ENCODE peak calls at places on chromosomes 13 and 19, in eight cellular contexts. D is right lobe of liver, W is A549, A is HCT116, R is body of pancreas, H is heart left ventricle, B is upper lobe of left lung, S is K562. N is an unnamed sample.

GRCh38 chr13:76791290-76791664 is 94.9 kb downstream of the KCTD12 start:
- ATAC-seq in D (no peak), W (no peak), A (no peak), R (no peak), H (peak; percentile 41), B (no peak), S (no peak), N (no peak)

GRCh38 chr19:927044-927706 is 1.3 kb downstream of the ARID3A start:
- ATAC-seq in D (peak; percentile 52), W (no peak), A (no peak), R (no peak), H (no peak), B (peak; percentile 54), S (peak; percentile 5), N (peak; percentile 41)

GRCh38 chr13:24146961-24147569 is 13.5 kb upstream of the SPATA13 start:
- ATAC-seq in D (peak; percentile 56), W (no peak), A (no peak), R (no peak), H (no peak), B (no peak), S (no peak), N (no peak)

GRCh38 chr13:80235559-80236296 is 105.2 kb downstream of the SPRY2 start:
- ATAC-seq in D (peak; percentile 75), W (no peak), A (no peak), R (peak; percentile 66), H (peak; percentile 26), B (peak; percentile 52), S (no peak), N (no peak)

GRCh38 chr13:111046590-111047141 is 68.4 kb upstream of the ARHGEF7 start:
- ATAC-seq in D (peak; percentile 61), W (no peak), A (no peak), R (no peak), H (peak; percentile 79), B (no peak), S (peak; percentile 74), N (peak; percentile 26)

GRCh38 chr19:18770663-18771327 is 20.3 kb downstream of the COMP start:
- ATAC-seq in D (no peak), W (no peak), A (no peak), R (no peak), H (no peak), B (no peak), S (no peak), N (no peak)

GRCh38 chr19:19539738-19540703 is 2.0 kb downstream of the CILP2 start:
- ATAC-seq in D (peak; percentile 34), W (peak; percentile 35), A (peak; percentile 67), R (peak; percentile 22), H (peak; percentile 52), B (no peak), S (peak; percentile 88), N (peak; percentile 28)

GRCh38 chr19:33883869-33884519 is 87.3 kb downstream of the KCTD15 start:
- ATAC-seq in D (peak; percentile 74), W (peak; percentile 51), A (no peak), R (peak; percentile 91), H (peak; percentile 74), B (peak; percentile 49), S (no peak), N (peak; percentile 39)

GRCh38 chr13:27789495-27790303 is 2.6 kb upstream of the GSX1 start:
- ATAC-seq in D (no peak), W (no peak), A (no peak), R (no peak), H (no peak), B (no peak), S (no peak), N (no peak)

GRCh38 chr13:71760226-71760591 is 106.8 kb downstream of the DACH1 start:
- ATAC-seq in D (no peak), W (no peak), A (no peak), R (no peak), H (no peak), B (no peak), S (no peak), N (no peak)

GRCh38 chr19:19040417-19040816 is 7.0 kb downstream of the ARMC6 start:
- ATAC-seq in D (peak; percentile 78), W (peak; percentile 76), A (no peak), R (peak; percentile 91), H (peak; percentile 46), B (peak; percentile 47), S (no peak), N (peak; percentile 87)

GRCh38 chr13:76638160-76638559 is 248.0 kb downstream of the KCTD12 start:
- ATAC-seq in D (no peak), W (no peak), A (no peak), R (no peak), H (no peak), B (no peak), S (no peak), N (peak; percentile 34)

GRCh38 chr13:29583073-29583785 is 12.3 kb downstream of the SLC7A1 start:
- ATAC-seq in D (no peak), W (peak; percentile 53), A (peak; percentile 85), R (no peak), H (no peak), B (no peak), S (peak; percentile 64), N (no peak)

GRCh38 chr13:25249001-25249543 is 38.2 kb downstream of the MTMR6 start:
- ATAC-seq in D (peak; percentile 65), W (peak; percentile 58), A (peak; percentile 59), R (no peak), H (no peak), B (no peak), S (peak; percentile 48), N (no peak)

GRCh38 chr19:46785054-46785979 is 3.1 kb downstream of the SLC1A5 start:
- ATAC-seq in D (no peak), W (no peak), A (no peak), R (no peak), H (no peak), B (no peak), S (no peak), N (no peak)

GRCh38 chr19:7533281-7533819 is 2.2 kb upstream of the PNPLA6 start:
- ATAC-seq in D (no peak), W (peak; percentile 44), A (no peak), R (no peak), H (peak; percentile 47), B (no peak), S (no peak), N (peak; percentile 21)

GRCh38 chr19:17718988-17719711 is at the start of gene MAP1S:
- ATAC-seq in D (peak; percentile 59), W (peak; percentile 90), A (peak; percentile 84), R (peak; percentile 63), H (peak; percentile 71), B (no peak), S (peak; percentile 91), N (no peak)
- TF ChIP-seq POLR2A in D (peak; percentile 59), W (peak; percentile 68), A (peak; percentile 68), R (peak; percentile 67), H (no peak), B (peak; percentile 89), S (peak; percentile 83), N (peak; percentile 62)

GRCh38 chr13:45331981-45332830 is 8.8 kb downstream of the TPT1 start:
- ATAC-seq in D (peak; percentile 5), W (peak; percentile 53), A (peak; percentile 74), R (peak; percentile 16), H (peak; percentile 47), B (no peak), S (peak; percentile 11), N (peak; percentile 63)
- TF ChIP-seq POLR2A in D (no peak), W (no peak), A (no peak), R (no peak), H (no peak), B (no peak), S (peak; percentile 45), N (no peak)

DNA sequence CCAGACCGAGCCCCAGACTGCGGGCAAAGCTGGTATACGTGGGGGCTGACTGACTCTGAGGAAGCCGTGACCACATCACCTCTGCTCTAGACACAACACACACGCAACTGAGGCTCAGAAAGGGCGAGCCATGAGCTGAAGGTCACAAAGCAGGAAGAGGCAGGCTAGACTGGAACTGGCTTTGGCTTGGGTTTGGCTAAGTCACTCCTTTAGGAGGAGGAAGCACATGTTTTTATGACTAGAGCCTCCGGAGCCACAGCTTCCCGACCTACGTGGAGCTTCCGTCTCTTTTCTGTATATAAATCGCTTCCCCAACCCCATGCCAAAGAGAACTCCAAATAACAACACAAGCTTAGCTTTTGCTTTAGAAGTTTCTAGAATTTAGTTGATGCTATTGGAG is 48.0 kb downstream of the RFX2 start:
- ATAC-seq in D (peak; percentile 36), W (no peak), A (no peak), R (no peak), H (no peak), B (peak; percentile 59), S (no peak), N (no peak)
- TF ChIP-seq POLR2A in D (no peak), W (no peak), A (no peak), R (no peak), H (no peak), B (peak; percentile 69), S (no peak), N (no peak)

DNA sequence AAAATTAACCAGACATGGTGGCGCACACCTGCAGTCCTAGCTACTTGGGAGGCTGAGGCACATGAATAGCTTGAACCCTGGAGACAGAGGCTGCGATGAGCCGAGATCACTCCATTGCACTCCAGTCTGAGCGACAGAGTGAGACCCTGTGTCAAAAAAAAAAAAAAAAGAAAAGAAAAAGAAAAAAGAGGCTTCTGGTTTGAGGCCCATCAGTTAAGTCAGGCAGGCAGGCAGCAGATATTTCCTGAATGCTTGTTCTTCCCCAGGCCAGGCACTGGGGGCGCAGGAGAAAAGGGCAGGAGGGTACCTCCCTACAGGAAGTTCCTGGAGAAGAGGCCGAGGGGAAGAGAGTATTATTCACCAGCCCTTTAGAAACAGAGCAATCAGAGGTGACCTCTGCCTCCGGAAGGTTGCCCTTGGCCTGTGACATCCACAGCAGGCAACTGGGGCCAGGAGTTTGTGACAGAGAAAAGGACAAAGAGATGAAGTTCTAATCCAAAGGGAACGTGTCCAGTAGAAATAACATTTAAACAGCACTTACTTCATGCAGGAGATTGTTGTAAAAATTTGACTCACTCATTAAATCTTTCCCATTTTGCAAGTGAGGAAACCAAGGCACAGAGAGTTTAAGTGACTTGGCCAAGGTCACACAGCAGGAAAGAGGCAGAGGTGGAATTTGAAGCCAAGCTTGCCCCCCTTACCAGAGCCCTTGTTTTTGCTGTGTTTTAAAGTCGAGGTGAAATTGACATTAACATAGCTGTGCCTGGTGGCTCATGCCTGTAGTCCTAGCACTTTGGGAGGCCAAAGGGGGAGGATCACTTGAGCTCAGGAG is 4.3 kb upstream of the RLN3 start:
- ATAC-seq in D (peak; percentile 99), W (peak; percentile 96), A (peak; percentile 92), R (peak; percentile 96), H (peak; percentile 85), B (peak; percentile 85), S (peak; percentile 90), N (peak; percentile 72)
- TF ChIP-seq POLR2A in D (no peak), W (no peak), A (peak; percentile 20), R (peak; percentile 25), H (no peak), B (no peak), S (no peak), N (no peak)

GRCh38 chr19:54903303-54903702 is 2.6 kb upstream of the NCR1 start:
- ATAC-seq in D (no peak), W (no peak), A (no peak), R (no peak), H (no peak), B (no peak), S (no peak), N (no peak)
- TF ChIP-seq POLR2A in D (no peak), W (no peak), A (no peak), R (no peak), H (no peak), B (no peak), S (no peak), N (no peak)

GRCh38 chr13:41310963-41311606 is at the start of gene NAA16:
- ATAC-seq in D (peak; percentile 86), W (peak; percentile 91), A (peak; percentile 87), R (peak; percentile 76), H (peak; percentile 94), B (peak; percentile 94), S (peak; percentile 85), N (peak; percentile 90)
- TF ChIP-seq POLR2A in D (peak; percentile 59), W (peak; percentile 72), A (peak; percentile 72), R (peak; percentile 70), H (no peak), B (peak; percentile 82), S (peak; percentile 81), N (peak; percentile 64)